ENCODE peak calls at places on chromosome 14, in six cellular contexts. M, L, N, U, J and A are unnamed samples.

GRCh38 chr14:74085828-74086227 is 1.1 kb downstream of the LIN52 start:
- DNase-seq in M (no peak), L (no peak), N (no peak), U (no peak), J (peak; percentile 52), A (no peak)

GRCh38 chr14:85414142-85414541 is 115.8 kb upstream of the FLRT2 start:
- DNase-seq in M (peak; percentile 27), L (no peak), N (no peak), U (no peak), J (no peak), A (no peak)

GRCh38 chr14:86430807-86431206 is 900.9 kb downstream of the FLRT2 start:
- DNase-seq in M (no peak), L (no peak), N (no peak), U (no peak), J (no peak), A (no peak)

GRCh38 chr14:75989134-75989533 is 3.6 kb downstream of the IFT43 start:
- DNase-seq in M (peak; percentile 97), L (no peak), N (peak; percentile 83), U (no peak), J (no peak), A (no peak)

GRCh38 chr14:37090026-37090425 is 82.4 kb downstream of the SLC25A21 start:
- DNase-seq in M (no peak), L (no peak), N (peak; percentile 10), U (no peak), J (no peak), A (no peak)

GRCh38 chr14:62181591-62181990 is 419.4 kb downstream of the SNAPC1 start:
- DNase-seq in M (no peak), L (no peak), N (peak; percentile 53), U (no peak), J (no peak), A (no peak)

GRCh38 chr14:96039633-96040311 is 610 bp downstream of the C14orf132 start:
- DNase-seq in M (peak; percentile 40), L (no peak), N (peak; percentile 27), U (peak; percentile 64), J (no peak), A (no peak)

GRCh38 chr14:59398841-59399240 is 66.3 kb downstream of the GPR135 start:
- DNase-seq in M (no peak), L (no peak), N (no peak), U (no peak), J (no peak), A (no peak)

GRCh38 chr14:21467620-21468019 is 9.1 kb downstream of the RAB2B start:
- DNase-seq in M (peak; percentile 91), L (no peak), N (peak; percentile 83), U (no peak), J (no peak), A (no peak)

GRCh38 chr14:106210650-106211049 is 684.3 kb downstream of the TMEM121 start:
- DNase-seq in M (no peak), L (peak; percentile 28), N (no peak), U (no peak), J (no peak), A (no peak)

GRCh38 chr14:59529189-59529588 is 44.9 kb downstream of the JKAMP start:
- DNase-seq in M (no peak), L (no peak), N (no peak), U (peak; percentile 61), J (no peak), A (no peak)

GRCh38 chr14:92728781-92729364 is 19.6 kb downstream of the LGMN start:
- DNase-seq in M (peak; percentile 60), L (no peak), N (peak; percentile 68), U (no peak), J (no peak), A (no peak)

GRCh38 chr14:96584199-96584906 is 82.2 kb downstream of the PAPOLA start:
- DNase-seq in M (peak; percentile 27), L (no peak), N (peak; percentile 35), U (peak; percentile 88), J (no peak), A (no peak)

GRCh38 chr14:61525293-61526011 is 169.9 kb upstream of the HIF1A start:
- DNase-seq in M (peak; percentile 74), L (no peak), N (peak; percentile 89), U (no peak), J (peak; percentile 85), A (no peak)

GRCh38 chr14:87457727-87458126 is 535.3 kb downstream of the GALC start:
- DNase-seq in M (no peak), L (no peak), N (no peak), U (no peak), J (no peak), A (no peak)

GRCh38 chr14:92955381-92955780 is 32.4 kb downstream of the CHGA start:
- DNase-seq in M (no peak), L (no peak), N (no peak), U (no peak), J (no peak), A (no peak)

GRCh38 chr14:94548999-94549985 is 11.9 kb upstream of the SERPINA4 start:
- DNase-seq in M (peak; percentile 71), L (no peak), N (peak; percentile 25), U (peak; percentile 69), J (no peak), A (peak; percentile 65)

GRCh38 chr14:39765676-39766075 is 333.4 kb upstream of the FBXO33 start:
- DNase-seq in M (no peak), L (no peak), N (no peak), U (no peak), J (no peak), A (no peak)

GRCh38 chr14:91103116-91103515 is 10.8 kb upstream of the DGLUCY start:
- DNase-seq in M (peak; percentile 63), L (no peak), N (no peak), U (no peak), J (no peak), A (no peak)

GRCh38 chr14:71175491-71175890 is 268.2 kb downstream of the PCNX1 start:
- DNase-seq in M (no peak), L (no peak), N (no peak), U (no peak), J (no peak), A (no peak)

GRCh38 chr14:99079061-99079727 is 192.8 kb downstream of the BCL11B start:
- DNase-seq in M (no peak), L (no peak), N (no peak), U (no peak), J (no peak), A (no peak)

GRCh38 chr14:20855652-20856291 is 35.4 kb upstream of the RNASE3 start:
- DNase-seq in M (peak; percentile 85), L (peak; percentile 66), N (peak; percentile 53), U (peak; percentile 20), J (peak; percentile 21), A (no peak)

GRCh38 chr14:99179506-99179905 is 92.5 kb downstream of the BCL11B start:
- DNase-seq in M (no peak), L (no peak), N (no peak), U (no peak), J (no peak), A (no peak)

GRCh38 chr14:99247091-99247729 is 24.8 kb downstream of the BCL11B start:
- DNase-seq in M (no peak), L (no peak), N (no peak), U (no peak), J (no peak), A (no peak)

GRCh38 chr14:80602931-80603330 is 338.6 kb downstream of the CEP128 start:
- DNase-seq in M (no peak), L (no peak), N (no peak), U (no peak), J (no peak), A (no peak)

GRCh38 chr14:73227812-73228781 is 9.2 kb upstream of the PAPLN start:
- DNase-seq in M (peak; percentile 94), L (no peak), N (peak; percentile 86), U (no peak), J (no peak), A (peak; percentile 63)

GRCh38 chr14:32434180-32434579 is 105.1 kb downstream of the AKAP6 start:
- DNase-seq in M (no peak), L (no peak), N (no peak), U (no peak), J (no peak), A (no peak)

GRCh38 chr14:103142031-103142430 is 18.8 kb downstream of the TNFAIP2 start:
- DNase-seq in M (no peak), L (no peak), N (no peak), U (peak; percentile 53), J (no peak), A (no peak)
- TF ChIP-seq CTCF in M (no peak), L (no peak), N (no peak), U (peak; percentile 41), J (peak; percentile 9), A (no peak)

DNA sequence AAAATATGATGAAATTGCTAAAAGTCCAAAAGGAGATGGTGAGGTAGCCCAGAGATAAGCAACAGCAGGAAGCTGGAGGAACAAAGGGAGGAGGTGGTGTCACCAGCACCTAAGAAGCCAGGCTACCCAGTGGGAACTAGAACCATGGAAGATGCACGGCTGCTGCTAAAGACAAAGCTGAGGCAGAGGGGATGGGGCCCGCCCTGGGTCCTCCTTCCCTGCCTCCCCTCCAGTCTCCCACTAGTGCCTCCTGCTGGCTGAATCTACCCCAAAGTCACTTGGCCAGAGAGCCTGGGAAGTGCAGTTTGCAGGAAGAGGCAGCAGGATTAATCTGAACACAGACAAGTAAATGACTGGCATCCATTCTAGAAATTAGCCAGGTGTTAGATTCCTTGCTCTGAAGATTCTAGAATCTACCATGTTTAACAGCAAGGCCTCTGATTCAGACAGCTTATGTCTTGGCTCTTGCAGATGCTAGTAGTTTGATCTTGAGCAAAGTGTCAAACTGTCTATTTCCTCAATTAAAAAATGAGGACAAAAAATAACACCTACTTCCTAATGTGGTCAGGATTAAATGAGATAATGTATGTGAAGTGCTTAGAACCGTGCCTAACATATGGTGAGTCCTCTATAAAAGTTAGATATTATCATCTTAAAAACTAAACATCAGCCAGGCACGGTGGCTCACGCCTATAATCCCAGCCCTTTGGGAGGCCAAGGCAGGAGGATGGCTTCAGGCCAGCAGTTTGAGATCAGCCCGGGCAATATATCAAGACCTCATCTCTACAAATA is 5.9 kb upstream of the LRP10 start:
- DNase-seq in M (no peak), L (no peak), N (no peak), U (no peak), J (no peak), A (no peak)
- TF ChIP-seq CTCF in M (peak; percentile 36), L (no peak), N (peak; percentile 36), U (peak; percentile 38), J (peak; percentile 16), A (no peak)

GRCh38 chr14:69475194-69475818 is 9.2 kb upstream of the PLEKHD1 start:
- DNase-seq in M (peak; percentile 29), L (no peak), N (peak; percentile 7), U (no peak), J (no peak), A (no peak)
- TF ChIP-seq CTCF in M (peak; percentile 47), L (no peak), N (peak; percentile 46), U (peak; percentile 50), J (peak; percentile 51), A (no peak)

GRCh38 chr14:68894123-68894522 is 85.0 kb downstream of the ACTN1 start:
- DNase-seq in M (peak; percentile 86), L (no peak), N (peak; percentile 61), U (no peak), J (no peak), A (no peak)

GRCh38 chr14:68893566-68893965 is 85.5 kb downstream of the ACTN1 start:
- DNase-seq in M (no peak), L (no peak), N (no peak), U (no peak), J (no peak), A (no peak)

GRCh38 chr14:68894802-68895201 is 84.3 kb downstream of the ACTN1 start:
- DNase-seq in M (peak; percentile 39), L (no peak), N (peak; percentile 74), U (no peak), J (no peak), A (no peak)

GRCh38 chr14:68891851-68892660 is 87.0 kb downstream of the ACTN1 start:
- DNase-seq in M (peak; percentile 25), L (no peak), N (peak; percentile 80), U (no peak), J (no peak), A (no peak)

GRCh38 chr14:68892961-68893360 is 86.1 kb downstream of the ACTN1 start:
- DNase-seq in M (no peak), L (no peak), N (no peak), U (no peak), J (no peak), A (no peak)
- TF ChIP-seq CTCF in M (no peak), L (no peak), N (no peak), U (no peak), J (no peak), A (no peak)